ENCODE peak calls at places on chromosomes 2 and 18, in four cellular contexts. O is K562, H is HepG2, K is GM12878. C is an unnamed sample.

GRCh38 chr2:38377501-38378258 is 607 bp upstream of the ATL2 start:
- DNase-seq in O (peak; percentile 34), H (peak; percentile 42), K (no peak), C (peak; percentile 81)

GRCh38 chr2:108236676-108237335 is 3.0 kb upstream of the SULT1C3 start:
- DNase-seq in O (peak; percentile 3), K (no peak), H (no peak), C (no peak)

GRCh38 chr18:73235491-73235890 is 367.7 kb upstream of the NETO1 start:
- DNase-seq in H (peak; percentile 2), O (no peak), K (peak; percentile 11), C (no peak)

GRCh38 chr2:38260469-38260868 is 116.6 kb downstream of the ATL2 start:
- DNase-seq in O (peak; percentile 23), H (no peak), K (peak; percentile 71), C (no peak)

GRCh38 chr2:44268259-44268649 is 7.0 kb upstream of the SLC3A1 start:
- DNase-seq in K (no peak), H (no peak), O (peak; percentile 6), C (no peak)

GRCh38 chr18:58310517-58310916 is 266.5 kb downstream of the NEDD4L start:
- DNase-seq in O (no peak), K (no peak), H (no peak), C (no peak)

GRCh38 chr2:34998726-34999125 is 1356.9 kb upstream of the CRIM1 start:
- DNase-seq in H (no peak), O (no peak), K (no peak), C (no peak)

GRCh38 chr2:634670-635395 is 42.4 kb downstream of the TMEM18 start:
- DNase-seq in O (no peak), K (no peak), H (peak; percentile 6), C (no peak)

GRCh38 chr2:160315337-160315736 is 115.3 kb upstream of the ITGB6 start:
- DNase-seq in H (no peak), K (no peak), O (no peak), C (no peak)

GRCh38 chr18:55534547-55534946 is 53.4 kb downstream of the TCF4 start:
- DNase-seq in H (no peak), K (no peak), O (no peak), C (no peak)

GRCh38 chr18:48540329-48541025 is 1.6 kb downstream of the CTIF start:
- DNase-seq in K (no peak), H (peak; percentile 57), O (peak; percentile 79), C (peak; percentile 33)

GRCh38 chr2:127618551-127618950 is 27.4 kb upstream of the GPR17 start:
- DNase-seq in O (no peak), H (no peak), K (no peak), C (no peak)

GRCh38 chr2:233033672-233034071 is 1.2 kb downstream of the NEU2 start:
- DNase-seq in H (no peak), O (no peak), K (no peak), C (no peak)

GRCh38 chr2:25098558-25099486 is 56.9 kb downstream of the EFR3B start:
- DNase-seq in H (no peak), K (no peak), O (no peak), C (no peak)

GRCh38 chr18:48805826-48806535 is 144.8 kb downstream of the SMAD7 start:
- DNase-seq in O (no peak), K (no peak), H (no peak), C (no peak)

GRCh38 chr2:240996834-240997140 is 1.6 kb upstream of the SNED1 start:
- DNase-seq in K (no peak), O (no peak), H (no peak), C (no peak)

GRCh38 chr2:23624378-23624777 is 239.4 kb downstream of the KLHL29 start:
- DNase-seq in K (no peak), O (peak; percentile 51), H (peak; percentile 28), C (peak; percentile 28)

GRCh38 chr2:8626572-8626971 is 55.3 kb upstream of the ID2 start:
- DNase-seq in K (no peak), O (no peak), H (no peak), C (no peak)

GRCh38 chr2:237967463-237967871 is 653 bp downstream of the UBE2F start:
- DNase-seq in H (no peak), O (no peak), K (no peak), C (peak; percentile 10)

GRCh38 chr2:68653538-68653982 is 10.2 kb downstream of the PROKR1 start:
- DNase-seq in H (no peak), K (peak; percentile 7), O (peak; percentile 87), C (no peak)

GRCh38 chr2:219467736-219468075 is 31.0 kb upstream of the GMPPA start:
- DNase-seq in K (no peak), H (no peak), O (no peak), C (no peak)

GRCh38 chr18:6610436-6610835 is 119.1 kb upstream of the ARHGAP28 start:
- DNase-seq in K (no peak), O (no peak), H (no peak), C (no peak)

GRCh38 chr18:77000527-77000926 is 132.1 kb downstream of the MBP start:
- DNase-seq in H (no peak), K (no peak), O (peak; percentile 32), C (peak; percentile 56)

GRCh38 chr18:45008694-45009372 is 328.1 kb downstream of the SETBP1 start:
- DNase-seq in H (no peak), K (no peak), O (no peak), C (no peak)

GRCh38 chr2:211822686-211823335 is 715.8 kb downstream of the ERBB4 start:
- DNase-seq in K (no peak), O (no peak), H (no peak), C (no peak)

GRCh38 chr2:162058973-162059668 is 14.9 kb downstream of the DPP4 start:
- DNase-seq in H (no peak), O (no peak), K (peak; percentile 84), C (no peak)

GRCh38 chr2:150485114-150485870 is 2.2 kb downstream of the RND3 start:
- DNase-seq in O (peak; percentile 3), K (no peak), H (peak; percentile 30), C (peak; percentile 54)

GRCh38 chr18:72075040-72075439 is 469.1 kb downstream of the CBLN2 start:
- DNase-seq in K (no peak), H (no peak), O (no peak), C (no peak)

GRCh38 chr2:212032536-212033219 is 505.9 kb downstream of the ERBB4 start:
- DNase-seq in O (no peak), K (no peak), H (no peak), C (no peak)

GRCh38 chr2:234364718-234365117 is 132.2 kb downstream of the ARL4C start:
- DNase-seq in O (peak; percentile 54), K (no peak), H (no peak), C (no peak)

GRCh38 chr2:234366891-234367290 is 130.0 kb downstream of the ARL4C start:
- DNase-seq in H (no peak), K (no peak), O (no peak), C (no peak)

GRCh38 chr2:234363647-234364294 is 133.1 kb downstream of the ARL4C start:
- DNase-seq in K (no peak), O (no peak), H (no peak), C (no peak)

GRCh38 chr2:234357666-234358065 is 139.2 kb downstream of the ARL4C start:
- DNase-seq in H (no peak), O (no peak), K (no peak), C (no peak)

GRCh38 chr2:234363011-234363487 is 133.8 kb downstream of the ARL4C start:
- DNase-seq in H (peak; percentile 83), O (no peak), K (no peak), C (peak; percentile 36)
- TF ChIP-seq FOXM1 in H (no peak), O (no peak), K (no peak), C (no peak)

DNA sequence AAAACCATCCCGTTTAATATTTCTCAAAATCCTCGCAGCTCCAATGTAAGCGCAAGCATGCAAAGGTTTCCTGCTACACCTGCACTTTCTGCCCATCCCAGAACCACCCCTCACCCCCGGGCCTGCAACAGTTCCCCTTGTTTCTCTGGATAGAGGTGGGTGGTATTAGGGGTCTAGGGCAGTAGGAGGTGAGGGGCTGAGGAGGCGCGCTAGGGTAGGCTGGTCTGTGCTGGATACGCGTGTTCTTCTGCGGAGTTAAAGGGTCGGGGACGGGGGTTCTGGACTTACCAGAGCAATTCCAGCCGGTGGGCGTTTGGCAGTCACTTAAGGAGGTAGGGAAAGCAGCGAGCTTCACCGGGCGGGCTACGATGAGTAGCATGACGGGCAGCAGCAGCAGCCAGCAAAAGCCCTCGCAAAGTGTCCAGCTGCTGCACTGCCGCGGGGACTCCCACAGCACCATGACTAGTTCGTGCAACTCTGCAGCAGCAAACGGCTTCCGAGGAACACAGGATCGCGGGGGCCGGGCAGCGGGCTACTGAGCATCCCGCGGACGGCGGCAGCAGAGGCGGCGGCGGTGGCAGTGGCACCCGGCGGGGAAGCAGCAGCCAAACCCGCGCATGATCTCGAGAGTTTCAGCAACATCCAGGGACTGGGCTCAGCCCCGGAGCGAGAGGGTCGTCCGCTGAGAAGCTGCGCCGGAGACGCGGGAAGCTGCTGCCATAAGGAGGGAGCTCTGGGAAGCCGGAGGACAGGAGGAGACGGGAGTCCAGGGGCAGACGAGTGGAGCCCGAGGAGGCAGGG is 468 bp downstream of the TMEFF2 start:
- DNase-seq in O (no peak), K (no peak), H (no peak), C (no peak)
- TF ChIP-seq SP1 in O (no peak), K (no peak), H (no peak), C (no peak)

DNA sequence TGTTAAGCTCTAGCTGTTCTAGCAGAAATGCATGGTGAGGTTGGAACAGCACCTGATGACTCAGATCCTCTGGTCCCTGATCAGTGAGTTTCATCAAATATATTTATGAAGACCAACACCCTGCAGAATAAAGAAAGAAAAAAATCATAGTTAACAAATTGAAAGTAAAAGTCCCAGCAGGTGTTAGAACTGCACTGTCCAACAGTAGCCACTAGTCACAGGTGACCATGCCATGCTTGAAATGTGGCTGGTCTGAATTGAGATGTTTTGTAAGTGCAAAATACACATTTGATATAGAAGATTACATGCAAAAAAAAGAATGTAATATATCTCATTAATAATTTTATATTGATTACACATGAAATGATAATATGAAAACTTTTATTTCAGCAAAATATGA is 1010.7 kb upstream of the ZEB2 start:
- DNase-seq in K (no peak), H (no peak), O (no peak), C (no peak)
- TF ChIP-seq FOXK2 in K (no peak), H (no peak), O (no peak), C (no peak)

GRCh38 chr2:120502357-120502756 is 156.4 kb downstream of the INHBB start:
- DNase-seq in K (no peak), O (no peak), H (no peak), C (no peak)

GRCh38 chr2:120504936-120505705 is 159.2 kb downstream of the INHBB start:
- DNase-seq in O (no peak), K (no peak), H (no peak), C (no peak)

GRCh38 chr2:120502761-120503160 is 156.8 kb downstream of the INHBB start:
- DNase-seq in H (no peak), O (no peak), K (no peak), C (no peak)

GRCh38 chr2:120503206-120503792 is 157.4 kb downstream of the INHBB start:
- DNase-seq in H (no peak), O (no peak), K (no peak), C (no peak)

GRCh38 chr2:120503793-120504571 is 158.0 kb downstream of the INHBB start:
- DNase-seq in K (no peak), O (no peak), H (peak; percentile 59), C (no peak)
- TF ChIP-seq FOXM1 in K (no peak), O (no peak), H (no peak), C (no peak)